ENCODE peak calls at places on chromosomes 1 and 21, in five cellular contexts. N is neuronal stem cell, R is mesenchymal stem cell, L is H1, Q is trophoblast cell. K is an unnamed sample. For H3K4me1, the result is how much of the 10 kb centered on the place peaks cover.

GRCh38 chr1:162560303-162561036 is 1.1 kb upstream of the UAP1 start:
- DNase-seq in L (no peak), N (no peak), Q (no peak), R (peak), K (peak)

GRCh38 chr1:30598571-30599114 is 124.7 kb downstream of the MATN1 start:
- DNase-seq in N (no peak), Q (no peak), R (no peak), L (no peak), K (peak)

GRCh38 chr1:241507189-241507820 is 12.2 kb downstream of the FH start:
- DNase-seq in N (no peak), Q (no peak), L (no peak), R (peak), K (no peak)

GRCh38 chr1:155051342-155051776 is 243 bp downstream of the ADAM15 start:
- DNase-seq in Q (no peak), L (no peak), N (peak), R (no peak), K (no peak)

GRCh38 chr1:242401937-242402336 is 122.6 kb downstream of the PLD5 start:
- DNase-seq in R (no peak), N (no peak), Q (no peak), L (no peak), K (no peak)

GRCh38 chr1:159000627-159001026 is 9.1 kb upstream of the IFI16 start:
- DNase-seq in N (peak), L (no peak), Q (no peak), R (peak), K (peak)

GRCh38 chr1:6686294-6686693 is 15.3 kb downstream of the DNAJC11 start:
- DNase-seq in R (peak), L (no peak), N (no peak), Q (no peak), K (no peak)

GRCh38 chr1:210321552-210321951 is 7.2 kb upstream of the HHAT start:
- DNase-seq in N (no peak), R (no peak), Q (peak), L (no peak), K (no peak)

GRCh38 chr1:230986976-230987375 is 8.1 kb downstream of the ARV1 start:
- DNase-seq in R (peak), L (no peak), Q (peak), N (no peak), K (no peak)

GRCh38 chr1:36625253-36625958 is 142.7 kb upstream of the CSF3R start:
- DNase-seq in R (no peak), Q (no peak), L (no peak), N (no peak), K (no peak)
- H2BK12ac ChIP-seq in R (no peak), Q (no peak), L (peak), N (no peak), K (no peak)

DNA sequence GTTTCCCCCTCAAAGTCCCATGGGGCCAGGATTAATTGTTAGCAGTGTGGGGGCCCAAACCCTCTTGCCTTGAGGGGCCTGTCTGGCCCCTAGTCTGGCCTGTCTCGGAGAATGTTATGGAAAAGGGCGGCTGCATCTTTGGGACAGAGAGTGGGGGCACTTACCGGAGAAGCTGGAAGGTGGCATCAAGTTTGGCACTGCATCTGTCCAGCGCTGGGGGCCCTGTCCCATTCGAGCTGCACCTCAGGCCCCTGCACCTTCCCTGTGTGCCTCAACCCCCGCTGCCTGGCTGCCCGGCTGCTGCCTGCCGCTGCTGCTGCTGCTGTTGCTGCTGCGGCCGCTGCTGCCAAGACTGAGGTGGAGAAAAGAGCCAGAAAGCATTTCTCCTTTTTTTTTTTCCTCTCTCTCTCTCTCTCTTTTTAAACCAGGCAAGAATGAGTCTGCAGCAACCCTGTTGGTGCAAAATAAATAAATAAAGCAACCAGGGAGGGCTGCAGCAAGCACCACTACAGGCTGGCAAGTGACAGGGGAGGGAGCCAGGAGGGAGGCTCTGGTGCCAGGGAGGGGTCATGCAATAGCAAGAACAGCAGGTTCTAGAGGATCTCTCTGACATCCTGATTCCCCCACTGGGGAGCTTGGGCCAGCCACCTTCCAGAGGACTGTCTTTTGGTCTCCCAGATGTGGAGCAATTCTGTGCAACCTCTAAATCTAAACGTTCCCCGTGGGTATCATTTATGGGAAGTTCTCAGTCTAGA is at the start of gene LINGO4:
- DNase-seq in Q (no peak), L (no peak), N (no peak), R (no peak), K (no peak)
- H3K4me1 ChIP-seq in Q (under half), L (under half), N (under half), R (under half), K (under half)

DNA sequence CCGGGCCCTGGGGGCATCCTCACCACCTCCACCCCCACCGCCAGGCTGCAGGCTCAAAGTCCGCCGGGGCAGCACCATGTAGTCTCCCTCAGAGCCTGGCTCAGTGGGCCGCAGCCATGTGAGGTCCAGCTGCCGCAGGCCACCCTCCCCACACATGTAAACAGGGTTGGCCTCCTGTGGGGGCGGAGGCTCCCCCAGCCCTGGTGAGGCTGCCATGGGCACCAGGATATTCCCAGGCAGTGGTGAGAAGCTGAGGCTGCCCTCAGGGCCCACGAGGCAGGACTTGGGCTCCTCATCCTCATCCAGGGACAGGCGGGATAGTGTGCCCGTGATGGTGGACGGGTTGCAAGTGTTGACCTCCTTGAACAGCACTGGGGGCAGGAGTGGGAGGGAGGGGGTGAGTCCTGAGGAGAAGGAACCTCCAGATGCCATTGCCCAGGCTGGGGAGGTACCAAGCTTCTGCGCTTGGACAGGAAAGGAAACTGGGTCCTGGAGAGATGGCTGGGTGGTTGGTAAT is 27.3 kb upstream of the COL16A1 start:
- DNase-seq in L (no peak), Q (no peak), N (no peak), R (no peak), K (no peak)
- H2BK12ac ChIP-seq in L (no peak), Q (no peak), N (no peak), R (no peak), K (no peak)

GRCh38 chr1:184489908-184490307 is 103.1 kb downstream of the C1orf21 start:
- DNase-seq in L (no peak), R (no peak), N (no peak), Q (peak), K (no peak)

GRCh38 chr1:184494929-184495328 is 108.1 kb downstream of the C1orf21 start:
- DNase-seq in L (no peak), Q (no peak), R (no peak), N (no peak), K (no peak)

GRCh38 chr1:184492543-184492942 is 105.7 kb downstream of the C1orf21 start:
- DNase-seq in L (no peak), Q (no peak), R (peak), N (no peak), K (no peak)

GRCh38 chr1:184497962-184498723 is 111.3 kb downstream of the C1orf21 start:
- DNase-seq in Q (no peak), L (peak), R (peak), N (peak), K (peak)

DNA sequence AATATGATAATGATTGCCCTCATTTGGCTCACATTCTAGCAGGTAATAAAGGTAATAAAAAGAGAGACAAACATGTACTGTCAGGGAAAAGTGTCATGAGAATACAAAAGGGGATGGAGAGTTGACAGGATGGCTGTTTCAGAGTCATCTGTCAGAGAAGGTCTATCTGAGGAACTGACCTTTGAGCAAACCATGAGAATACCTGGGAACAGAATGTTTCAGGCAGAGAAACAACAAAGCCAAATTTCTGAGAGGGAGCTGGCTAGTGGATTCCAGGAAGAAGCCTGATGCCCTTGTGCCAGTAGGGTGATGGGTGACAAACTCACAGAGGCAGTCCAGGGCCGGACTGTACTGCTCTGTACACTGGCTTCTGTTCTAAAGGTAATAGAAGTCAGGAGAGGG is 107.2 kb downstream of the C1orf21 start:
- DNase-seq in Q (no peak), N (no peak), R (no peak), L (no peak), K (no peak)
- H3K4me1 ChIP-seq in Q (under half), N (under half), R (under half), L (under half), K (under half)

GRCh38 chr1:37802439-37802838 is 5.2 kb upstream of the C1orf122 start:
- DNase-seq in Q (no peak), R (no peak), L (no peak), N (no peak), K (no peak)
- H2BK12ac ChIP-seq in Q (no peak), R (no peak), L (no peak), N (no peak), K (no peak)

GRCh38 chr1:228989176-228989575 is 253.9 kb downstream of the RHOU start:
- DNase-seq in N (no peak), L (no peak), Q (no peak), R (no peak), K (no peak)
- H3K4me1 ChIP-seq in N (under half), L (under half), Q (under half), R (under half), K (under half)

GRCh38 chr21:33384851-33385331 is 18.3 kb upstream of the IFNGR2 start:
- DNase-seq in R (peak), N (no peak), Q (no peak), L (no peak), K (no peak)

GRCh38 chr21:33378081-33378480 is 25.1 kb upstream of the IFNGR2 start:
- DNase-seq in L (no peak), R (no peak), Q (no peak), N (no peak), K (no peak)

GRCh38 chr21:33377221-33377620 is 26.0 kb upstream of the IFNGR2 start:
- DNase-seq in N (no peak), Q (peak), L (no peak), R (no peak), K (no peak)

GRCh38 chr21:33383056-33383888 is 19.9 kb upstream of the IFNGR2 start:
- DNase-seq in R (peak), Q (peak), L (no peak), N (no peak), K (peak)

DNA sequence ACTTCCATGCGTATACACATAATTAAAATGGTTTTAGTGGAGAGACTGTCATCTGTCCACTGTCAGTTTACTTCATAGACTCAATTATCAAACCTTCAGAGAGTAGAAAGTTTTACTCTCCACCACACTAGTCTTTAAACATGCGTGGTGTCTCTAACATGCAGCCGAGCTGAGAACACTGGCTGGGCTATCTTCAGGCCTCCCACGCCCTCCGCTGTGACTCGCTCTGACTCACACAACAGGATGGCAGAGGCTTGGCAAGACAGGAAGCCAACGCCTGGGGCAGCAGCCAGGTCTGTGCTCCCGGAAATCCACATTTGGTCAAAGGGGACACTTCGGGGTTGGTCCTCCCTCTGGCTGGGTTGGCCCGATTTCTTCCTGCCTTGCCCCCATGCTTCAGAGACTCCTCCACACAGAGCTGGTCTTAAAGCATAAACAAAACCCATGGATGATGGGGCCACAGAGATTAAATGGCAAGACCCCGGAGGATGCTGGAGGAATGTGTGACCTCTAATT is 22.7 kb upstream of the IFNGR2 start:
- DNase-seq in R (peak), Q (peak), L (no peak), N (no peak), K (peak)
- H2BK12ac ChIP-seq in R (peak), Q (no peak), L (no peak), N (no peak), K (no peak)